ENCODE peak calls at places on chromosome 15, in four cellular contexts. Y is heart left ventricle; E is stomach; V is CD8-positive, alpha-beta memory T cell. C is an unnamed sample.

GRCh38 chr15:42343596-42344232 is 15.6 kb upstream of the CAPN3 start:
- DNase-seq in Y (no peak), E (no peak), V (no peak), C (no peak)

GRCh38 chr15:57580428-57580827 is 11.3 kb upstream of the MYZAP start:
- DNase-seq in V (no peak), E (no peak), Y (no peak), C (no peak)

GRCh38 chr15:99925661-99926461 is 192.6 kb upstream of the LYSMD4 start:
- DNase-seq in V (peak; percentile 74), Y (peak; percentile 78), E (peak; percentile 77), C (peak; percentile 71)

GRCh38 chr15:70588613-70589012 is 174.7 kb downstream of the UACA start:
- DNase-seq in V (no peak), Y (no peak), E (no peak), C (no peak)

GRCh38 chr15:51828621-51829359 is 663 bp upstream of the TMOD3 start:
- DNase-seq in Y (no peak), V (no peak), E (no peak), C (no peak)

GRCh38 chr15:52439470-52439869 is 89.2 kb downstream of the MYO5A start:
- DNase-seq in Y (no peak), V (no peak), E (no peak), C (no peak)

GRCh38 chr15:56806147-56806536 is 72.8 kb upstream of the ZNF280D start:
- DNase-seq in Y (no peak), V (no peak), E (no peak), C (no peak)

GRCh38 chr15:42549782-42550392 is 1.2 kb downstream of the HAUS2 start:
- DNase-seq in Y (no peak), E (no peak), V (no peak), C (no peak)

GRCh38 chr15:66008920-66009572 is 139.8 kb downstream of the RAB11A start:
- DNase-seq in Y (no peak), E (no peak), V (no peak), C (no peak)

DNA sequence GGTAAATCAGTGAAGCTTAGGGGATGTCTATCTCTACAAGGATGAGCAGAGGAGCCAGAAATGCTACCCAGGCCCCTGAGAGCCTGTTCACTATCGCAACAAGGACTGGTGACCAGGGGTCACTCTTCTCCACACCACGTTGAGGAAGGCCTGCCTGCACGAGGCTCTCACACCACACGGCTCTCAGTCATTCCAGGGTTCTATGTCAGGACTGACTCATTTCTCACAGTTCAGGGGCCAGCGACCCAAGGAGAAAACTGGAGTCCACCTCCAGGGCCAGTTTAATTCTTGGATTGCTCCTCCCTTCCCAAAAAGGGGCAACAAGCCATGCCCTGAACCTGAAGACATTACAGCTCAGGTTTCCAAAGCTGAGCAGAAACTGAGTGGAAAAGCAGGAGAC is 33.9 kb downstream of the ANP32A start:
- DNase-seq in V (no peak), E (no peak), Y (no peak), C (no peak)
- H3K4me1 ChIP-seq in V (peaks cover 37% of the 10 kb centered on the region), E (peaks cover 91% of the 10 kb centered on the region), Y (peaks cover 71% of the 10 kb centered on the region), C (peaks cover 30% of the 10 kb centered on the region)

GRCh38 chr15:79886119-79886518 is 10.7 kb downstream of the MTHFS start:
- DNase-seq in V (no peak), E (no peak), Y (no peak), C (no peak)
- H3K4me1 ChIP-seq in V (peaks cover 8% of the 10 kb centered on the region), E (peaks cover 44% of the 10 kb centered on the region), Y (no peaks in the 10 kb centered on the region), C (no peaks in the 10 kb centered on the region)

GRCh38 chr15:96347181-96348111 is 16.9 kb downstream of the NR2F2 start:
- DNase-seq in E (no peak), V (no peak), Y (peak; percentile 49), C (no peak)
- H3K4me1 ChIP-seq in E (peaks cover 93% of the 10 kb centered on the region), V (no peaks in the 10 kb centered on the region), Y (peaks cover 31% of the 10 kb centered on the region), C (no peaks in the 10 kb centered on the region)

DNA sequence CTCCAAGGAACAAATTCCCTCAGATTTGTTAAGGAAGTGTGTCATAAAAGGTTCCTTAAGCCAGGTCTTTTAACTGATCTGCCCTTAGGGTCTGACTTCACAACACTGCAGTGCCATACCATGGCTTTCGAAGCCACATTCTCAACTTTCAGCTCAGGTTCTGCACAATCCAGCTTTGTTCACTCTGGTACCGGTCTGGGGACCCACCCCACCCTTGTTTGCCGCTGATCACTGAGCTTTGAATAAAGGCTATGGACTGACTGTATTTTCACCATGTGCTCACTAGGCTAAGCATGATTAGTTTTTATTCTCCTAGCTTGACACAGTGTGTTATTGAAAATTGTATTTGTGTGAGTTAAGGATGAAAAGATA is 15.9 kb downstream of the SNX1 start:
- DNase-seq in E (no peak), Y (no peak), V (no peak), C (no peak)
- H3K4me1 ChIP-seq in E (peaks cover 56% of the 10 kb centered on the region), Y (peaks cover 65% of the 10 kb centered on the region), V (peaks cover 31% of the 10 kb centered on the region), C (peaks cover 12% of the 10 kb centered on the region)

GRCh38 chr15:98666841-98667240 is 18.5 kb downstream of the IGF1R start:
- DNase-seq in V (no peak), E (no peak), Y (no peak), C (no peak)
- H3K4me1 ChIP-seq in V (peaks cover 30% of the 10 kb centered on the region), E (peaks cover 73% of the 10 kb centered on the region), Y (peaks cover 40% of the 10 kb centered on the region), C (no peaks in the 10 kb centered on the region)